ENCODE peak calls at places on chromosomes 7 and 10, in six cellular contexts. D, Q, J, X, E and R are unnamed samples.

GRCh38 chr7:95686109-95686508 is 86.2 kb upstream of the DYNC1I1 start:
- DNase-seq in Q (peak), X (peak), J (peak), E (peak), D (no peak), R (peak)

GRCh38 chr7:20327047-20327446 is 3.7 kb upstream of the ITGB8 start:
- DNase-seq in D (no peak), E (no peak), Q (no peak), J (no peak), X (no peak), R (no peak)

GRCh38 chr10:88437411-88437810 is 145.7 kb downstream of the RNLS start:
- DNase-seq in E (no peak), J (no peak), Q (no peak), X (no peak), D (no peak), R (no peak)

GRCh38 chr10:132310701-132311337 is 3.1 kb upstream of the STK32C start:
- DNase-seq in J (no peak), D (no peak), Q (no peak), X (no peak), E (no peak), R (no peak)

GRCh38 chr7:134946260-134946659 is 40.0 kb upstream of the AGBL3 start:
- DNase-seq in D (no peak), Q (no peak), J (peak), E (no peak), X (no peak), R (no peak)

GRCh38 chr7:41573017-41573416 is 129.9 kb downstream of the INHBA start:
- DNase-seq in J (no peak), Q (no peak), E (no peak), D (no peak), X (peak), R (no peak)

GRCh38 chr7:103989785-103990775 is 622 bp upstream of the RELN start:
- DNase-seq in D (no peak), J (peak), Q (no peak), X (peak), E (peak), R (peak)

GRCh38 chr10:11354823-11355222 is 256.6 kb downstream of the USP6NL start:
- DNase-seq in D (no peak), Q (no peak), X (no peak), J (peak), E (no peak), R (no peak)

GRCh38 chr10:59708816-59709471 is 706 bp downstream of the SLC16A9 start:
- DNase-seq in Q (peak), J (peak), E (peak), X (peak), D (no peak), R (peak)

GRCh38 chr10:24858908-24859270 is 93.5 kb downstream of the PRTFDC1 start:
- DNase-seq in J (no peak), D (no peak), Q (no peak), E (no peak), X (no peak), R (no peak)

GRCh38 chr7:5634107-5634950 is 147.1 kb downstream of the RNF216 start:
- DNase-seq in J (no peak), D (no peak), Q (peak), X (peak), E (peak), R (peak)
- H3K4me3 ChIP-seq in J (no peak), D (no peak), Q (no peak), X (no peak), E (peak), R (no peak)

GRCh38 chr7:23183279-23184012 is 1.6 kb downstream of the NUP42 start:
- DNase-seq in D (no peak), Q (no peak), J (no peak), E (no peak), X (no peak), R (no peak)
- H3K4me3 ChIP-seq in D (no peak), Q (no peak), J (peak), E (peak), X (peak), R (peak)

DNA sequence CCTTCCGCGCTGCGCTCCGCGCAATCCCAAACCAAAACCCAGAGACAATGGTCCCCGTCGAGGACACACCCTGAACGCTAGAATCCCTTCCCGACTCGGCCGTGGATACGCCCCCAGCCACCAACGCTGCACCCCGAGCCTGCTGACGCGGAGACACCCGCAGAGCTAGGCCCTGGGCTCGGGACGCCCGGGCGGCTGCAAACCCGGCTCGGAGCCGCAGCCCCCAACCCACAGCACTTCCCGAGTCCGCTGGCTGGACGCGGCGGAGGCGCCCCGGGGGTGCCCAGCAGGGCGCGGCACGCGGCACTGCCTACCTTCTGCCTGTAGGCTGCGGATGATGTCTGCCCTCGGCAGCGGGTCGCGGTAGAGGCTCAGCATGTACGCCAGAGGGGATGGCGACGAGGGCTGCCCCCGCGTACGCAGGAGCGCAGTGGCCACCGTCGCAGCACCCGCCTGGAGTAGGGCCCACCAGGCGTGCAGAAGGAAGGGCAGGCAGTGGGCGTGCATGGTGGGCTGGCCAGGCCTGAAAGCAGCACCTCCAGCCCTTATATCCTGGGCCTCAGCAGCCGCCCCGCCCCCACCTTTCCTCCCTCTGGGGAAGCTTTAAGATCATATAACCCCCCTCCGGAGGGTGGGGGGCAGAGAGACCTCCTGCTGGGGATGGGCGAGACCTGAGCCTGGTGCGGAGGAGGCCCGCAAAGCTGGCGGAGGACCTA is at the start of gene NODAL:
- DNase-seq in Q (no peak), X (no peak), J (no peak), D (peak), E (peak), R (no peak)
- H3K4me3 ChIP-seq in Q (no peak), X (peak), J (no peak), D (peak), E (peak), R (no peak)

GRCh38 chr10:94546058-94546595 is 539 bp downstream of the HELLS start:
- DNase-seq in Q (no peak), X (peak), D (no peak), E (peak), J (peak), R (peak)
- H3K4me3 ChIP-seq in Q (peak), X (peak), D (peak), E (peak), J (peak), R (peak)

GRCh38 chr10:114402233-114402632 is 2.1 kb downstream of the AFAP1L2 start:
- DNase-seq in Q (no peak), X (no peak), D (no peak), J (no peak), E (no peak), R (no peak)

GRCh38 chr10:114405011-114405350 is 679 bp upstream of the AFAP1L2 start:
- DNase-seq in J (no peak), D (no peak), X (no peak), Q (peak), E (no peak), R (peak)

GRCh38 chr10:114404171-114405010 is at the start of gene AFAP1L2:
- DNase-seq in J (no peak), E (peak), Q (peak), D (no peak), X (peak), R (peak)

GRCh38 chr10:114402871-114403544 is 1.3 kb downstream of the AFAP1L2 start:
- DNase-seq in X (no peak), D (no peak), Q (no peak), J (peak), E (peak), R (peak)

DNA sequence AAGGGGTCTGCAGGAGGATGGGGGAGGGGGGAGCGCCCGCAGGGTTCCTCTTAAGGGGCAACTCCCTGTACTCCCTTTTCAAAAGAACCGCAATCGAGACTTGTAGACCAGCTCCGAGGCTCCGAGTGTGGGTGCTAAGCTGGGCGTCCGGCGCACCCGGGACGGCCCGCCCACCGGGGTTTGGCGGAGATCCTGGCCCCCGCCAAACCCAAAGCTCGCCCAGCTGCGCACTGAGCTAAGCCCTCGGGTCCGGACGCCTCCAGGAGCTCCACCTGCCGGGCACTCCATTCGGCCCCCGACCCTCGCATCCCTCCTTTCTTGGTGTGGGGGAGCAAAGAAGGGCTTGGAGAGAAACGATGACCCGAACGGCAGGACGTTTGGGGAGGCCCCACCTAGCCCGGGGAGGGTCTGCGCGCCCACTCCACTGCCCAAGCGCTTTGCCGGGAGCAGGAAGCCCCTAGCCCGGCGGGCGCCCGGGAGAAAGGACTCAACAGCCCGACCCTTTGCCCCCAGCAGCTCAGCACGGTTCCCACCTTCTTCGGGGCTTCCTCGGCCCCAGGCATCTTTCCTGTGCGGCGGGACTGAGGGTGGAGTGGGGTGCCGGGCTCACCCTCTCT is 649 bp downstream of the AFAP1L2 start:
- DNase-seq in X (peak), E (peak), J (peak), Q (peak), D (no peak), R (peak)
- H3K4me3 ChIP-seq in X (peak), E (peak), J (peak), Q (peak), D (no peak), R (peak)

GRCh38 chr7:43944286-43944685 is 18.1 kb downstream of the UBE2D4 start:
- DNase-seq in E (no peak), Q (no peak), D (no peak), X (no peak), J (peak), R (no peak)

GRCh38 chr7:43943702-43944187 is 17.5 kb downstream of the UBE2D4 start:
- DNase-seq in Q (no peak), J (no peak), D (no peak), E (no peak), X (no peak), R (no peak)

GRCh38 chr7:43938892-43939482 is 12.8 kb downstream of the UBE2D4 start:
- DNase-seq in Q (no peak), D (no peak), J (no peak), X (no peak), E (no peak), R (no peak)

GRCh38 chr7:43937444-43937843 is 11.2 kb downstream of the UBE2D4 start:
- DNase-seq in Q (no peak), D (no peak), X (no peak), J (no peak), E (no peak), R (no peak)

DNA sequence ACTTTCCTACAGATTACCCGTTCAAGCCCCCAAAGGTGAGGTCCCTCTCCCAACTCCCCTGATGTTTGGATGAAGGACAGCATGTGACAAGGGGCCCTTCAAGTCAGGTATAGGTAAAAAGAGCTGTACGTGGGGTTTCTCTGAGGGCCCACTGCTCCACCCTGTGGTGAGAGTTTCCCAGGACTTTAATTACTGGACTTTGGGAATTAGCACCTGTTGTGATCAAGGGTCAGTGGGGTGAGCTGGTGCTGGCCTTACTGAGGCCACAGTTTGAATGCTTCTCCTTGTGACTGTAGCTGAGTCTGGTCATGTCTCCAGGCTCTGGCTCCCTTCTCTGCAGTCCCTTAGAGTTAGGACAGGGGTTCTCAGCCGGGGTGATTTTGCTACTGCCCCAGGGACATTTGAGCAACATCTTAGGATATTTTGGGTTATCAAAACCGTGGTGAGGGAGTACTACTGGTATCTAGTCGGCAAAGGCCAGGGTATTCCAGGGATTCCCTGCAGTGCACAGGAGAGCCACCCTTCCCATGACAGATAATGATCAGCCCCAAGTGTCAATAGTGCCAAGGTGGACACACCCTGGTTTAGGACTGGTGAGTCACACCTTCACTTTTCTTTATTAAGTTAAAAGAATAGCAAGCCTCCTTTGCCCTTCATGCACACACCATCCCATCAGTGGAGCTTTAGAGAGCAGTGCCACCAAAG is 16.9 kb downstream of the UBE2D4 start:
- DNase-seq in E (peak), D (no peak), J (no peak), X (no peak), Q (peak), R (no peak)
- H3K4me3 ChIP-seq in E (no peak), D (no peak), J (no peak), X (no peak), Q (no peak), R (no peak)

DNA sequence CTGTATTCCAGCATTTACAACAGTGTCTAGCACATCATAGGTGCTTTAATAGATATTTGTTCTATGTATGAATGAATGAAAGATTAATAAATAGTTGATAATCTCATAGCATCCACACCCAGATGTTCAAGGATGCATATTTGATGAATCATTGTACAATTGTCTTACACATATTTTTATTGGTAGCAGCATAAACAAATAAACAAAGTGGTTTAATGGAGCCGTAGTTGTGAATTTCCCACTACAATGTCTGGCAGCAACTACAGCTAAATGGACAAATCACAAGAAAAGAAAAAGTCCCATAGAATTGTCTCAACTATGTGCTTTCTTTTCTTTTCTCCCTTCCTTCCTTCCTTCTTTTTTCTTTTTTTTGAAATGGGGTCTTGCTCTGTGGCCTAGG is 150.8 kb downstream of the NRP1 start:
- DNase-seq in E (no peak), Q (no peak), J (no peak), X (no peak), D (no peak), R (no peak)
- H3K4me3 ChIP-seq in E (no peak), Q (no peak), J (no peak), X (no peak), D (no peak), R (no peak)

DNA sequence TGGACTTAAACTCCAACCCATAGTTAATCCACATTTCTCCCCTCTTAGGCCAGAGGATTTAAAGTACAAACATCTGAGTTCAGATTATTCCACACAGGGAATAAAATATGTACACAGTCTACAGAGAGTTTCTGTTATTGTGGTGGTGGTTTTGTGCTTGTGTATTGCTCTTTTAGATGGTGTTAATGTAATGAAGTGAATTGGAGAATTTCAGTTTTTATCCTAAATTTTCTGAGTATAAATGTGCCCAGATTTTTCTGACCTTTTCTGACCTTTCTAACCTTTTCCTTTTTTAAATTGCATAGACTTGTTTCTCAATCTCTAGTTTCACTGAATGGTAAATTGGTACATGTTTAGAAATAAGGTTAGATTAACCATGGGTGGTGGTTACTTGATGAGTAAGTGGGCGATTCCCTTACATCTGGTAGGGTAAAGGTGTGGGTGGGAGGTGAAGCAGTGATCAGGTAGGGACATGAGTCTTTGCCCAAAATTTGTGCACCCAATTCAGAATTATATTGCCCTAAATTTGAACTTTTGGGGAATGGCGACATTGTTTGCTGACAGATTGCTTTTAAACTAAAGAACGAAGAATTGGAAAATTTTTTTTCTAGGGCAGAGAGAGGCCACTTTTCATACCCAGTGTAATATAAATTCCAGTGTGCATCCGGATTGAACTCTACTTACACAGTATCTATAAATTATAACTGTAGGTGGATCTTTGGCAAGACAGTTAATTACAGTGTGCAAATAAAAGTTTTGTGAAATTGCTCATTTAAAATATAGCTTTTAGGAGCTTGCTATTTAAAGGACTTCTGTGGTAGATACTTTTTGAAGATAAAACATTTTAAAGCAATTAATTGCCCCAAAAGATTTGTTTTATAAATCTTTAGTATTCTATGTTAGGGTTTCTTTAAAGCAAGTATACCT is 62.2 kb downstream of the ST7 start:
- DNase-seq in X (no peak), E (no peak), J (peak), Q (no peak), D (no peak), R (no peak)
- H3K4me3 ChIP-seq in X (peak), E (no peak), J (peak), Q (no peak), D (no peak), R (no peak)

GRCh38 chr10:72295330-72295910 is 21.7 kb downstream of the DDIT4 start:
- DNase-seq in E (no peak), J (no peak), D (no peak), Q (no peak), X (no peak), R (no peak)

GRCh38 chr10:72303424-72304128 is 29.9 kb downstream of the DDIT4 start:
- DNase-seq in J (no peak), Q (no peak), X (no peak), E (no peak), D (no peak), R (no peak)

GRCh38 chr10:72297968-72298773 is 24.4 kb downstream of the DDIT4 start:
- DNase-seq in J (peak), E (peak), X (peak), Q (peak), D (peak), R (peak)

GRCh38 chr10:72297281-72297967 is 23.7 kb downstream of the DDIT4 start:
- DNase-seq in E (no peak), Q (peak), D (peak), X (no peak), J (peak), R (peak)

DNA sequence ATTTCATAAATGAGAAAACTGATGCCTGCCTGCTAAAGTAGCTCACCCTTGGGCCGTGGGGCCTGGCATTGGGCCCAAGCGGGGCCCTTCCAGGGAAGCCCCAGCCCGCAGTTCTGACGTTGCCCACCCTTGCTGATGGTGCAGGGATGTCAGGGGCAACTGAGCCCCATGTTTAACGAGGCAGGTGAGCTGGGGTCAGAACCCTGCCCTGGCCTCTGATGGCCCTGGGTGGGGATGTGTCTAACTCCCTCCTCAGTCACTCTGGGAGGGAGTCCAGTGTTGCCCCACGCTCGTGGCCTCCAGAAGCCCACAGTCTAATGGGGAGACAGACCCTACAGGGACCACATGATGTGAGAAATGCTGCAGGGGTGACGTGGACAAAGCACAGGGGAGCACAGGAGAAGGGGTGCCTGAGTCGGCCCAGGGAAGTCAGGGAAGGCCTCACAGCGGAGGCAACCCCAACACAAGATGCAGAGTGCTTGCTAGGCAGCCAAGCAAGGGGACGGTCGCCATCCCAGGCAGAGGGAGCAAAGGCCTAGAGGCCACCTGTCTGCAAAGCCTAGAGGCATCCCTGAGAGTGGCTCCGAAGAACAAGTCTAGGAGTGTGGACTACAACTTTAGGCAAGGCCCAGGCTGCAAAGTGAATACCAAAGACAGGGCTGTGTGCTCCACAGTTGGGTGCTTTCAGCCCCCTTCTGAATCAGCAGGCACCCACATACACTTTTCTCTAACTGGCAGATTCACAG is 25.2 kb downstream of the DDIT4 start:
- DNase-seq in Q (no peak), J (no peak), E (no peak), D (no peak), X (no peak), R (no peak)
- H3K4me3 ChIP-seq in Q (no peak), J (peak), E (no peak), D (no peak), X (no peak), R (no peak)